ENCODE peak calls at places on chromosomes 7 and 10, in seven cellular contexts. E is HFF-Myc; L is RWPE2; H is fibroblast of mammary gland; Y is activated CD8-positive, alpha-beta T cell treated with anti-CD3 and anti-CD28 coated beads for 36 hours; O is tibial nerve; M is heart left ventricle. J is an unnamed sample.

GRCh38 chr10:25130911-25131310 is 43.9 kb upstream of the GPR158 start:
- DNase-seq in E (no peak), L (no peak), H (peak; percentile 14), Y (no peak), O (no peak), M (no peak), J (peak; percentile 7)

GRCh38 chr7:25314729-25315267 is 86.5 kb upstream of the NPVF start:
- DNase-seq in E (no peak), L (no peak), H (no peak), Y (no peak), O (no peak), M (no peak), J (no peak)

GRCh38 chr7:149144996-149145850 is 2.0 kb upstream of the ZNF398 start:
- DNase-seq in E (no peak), L (no peak), H (no peak), Y (no peak), O (no peak), M (no peak), J (peak; percentile 97)

GRCh38 chr10:619710-620109 is 69.8 kb downstream of the DIP2C start:
- DNase-seq in E (no peak), L (no peak), H (no peak), Y (no peak), O (no peak), M (no peak), J (no peak)

GRCh38 chr7:43572516-43573049 is 10.3 kb upstream of the STK17A start:
- DNase-seq in E (peak; percentile 92), L (peak; percentile 82), H (peak; percentile 100), Y (peak; percentile 66), O (no peak), M (no peak), J (peak; percentile 99)

GRCh38 chr7:74037609-74038008 is 9.6 kb downstream of the ELN start:
- DNase-seq in E (no peak), L (no peak), H (no peak), Y (no peak), O (no peak), M (peak; percentile 69), J (no peak)

GRCh38 chr10:2984682-2985081 is 82.7 kb upstream of the PFKP start:
- DNase-seq in E (no peak), L (no peak), H (no peak), Y (no peak), O (no peak), M (no peak), J (no peak)

GRCh38 chr7:44313016-44313415 is 12.4 kb downstream of the CAMK2B start:
- DNase-seq in E (no peak), L (no peak), H (no peak), Y (no peak), O (no peak), M (no peak), J (no peak)

GRCh38 chr7:70466725-70467364 is 665.1 kb upstream of the GALNT17 start:
- DNase-seq in E (no peak), L (no peak), H (no peak), Y (no peak), O (no peak), M (no peak), J (no peak)

GRCh38 chr10:46251857-46252847 is 34.6 kb upstream of the ANTXRL start:
- DNase-seq in E (no peak), L (no peak), H (no peak), Y (no peak), O (no peak), M (no peak), J (no peak)

GRCh38 chr10:131075218-131075770 is 236.2 kb downstream of the TCERG1L start:
- DNase-seq in E (no peak), L (no peak), H (no peak), Y (no peak), O (no peak), M (no peak), J (no peak)

GRCh38 chr7:124856299-124856888 is 73.2 kb downstream of the POT1 start:
- DNase-seq in E (peak; percentile 16), L (no peak), H (peak; percentile 52), Y (no peak), O (no peak), M (no peak), J (peak; percentile 4)

GRCh38 chr10:111600772-111601171 is 523.9 kb downstream of the ADRA2A start:
- DNase-seq in E (no peak), L (no peak), H (no peak), Y (no peak), O (no peak), M (peak; percentile 47), J (no peak)

GRCh38 chr7:79434098-79434497 is 19.4 kb downstream of the MAGI2 start:
- DNase-seq in E (no peak), L (no peak), H (peak; percentile 87), Y (no peak), O (no peak), M (no peak), J (peak; percentile 80)

GRCh38 chr7:156639426-156640256 is 933 bp upstream of the RNF32 start:
- DNase-seq in E (no peak), L (no peak), H (peak; percentile 5), Y (no peak), O (no peak), M (no peak), J (no peak)

GRCh38 chr7:46319841-46320240 is 398.8 kb upstream of the IGFBP3 start:
- DNase-seq in E (no peak), L (no peak), H (no peak), Y (no peak), O (no peak), M (no peak), J (no peak)

GRCh38 chr7:79714081-79714480 is 260.6 kb upstream of the MAGI2 start:
- DNase-seq in E (no peak), L (no peak), H (no peak), Y (no peak), O (no peak), M (no peak), J (no peak)

GRCh38 chr10:36885746-36886145 is 239.7 kb upstream of the ANKRD30A start:
- DNase-seq in E (no peak), L (no peak), H (no peak), Y (no peak), O (no peak), M (no peak), J (no peak)

GRCh38 chr10:36886303-36886891 is 239.0 kb upstream of the ANKRD30A start:
- DNase-seq in E (no peak), L (no peak), H (no peak), Y (no peak), O (no peak), M (no peak), J (no peak)

DNA sequence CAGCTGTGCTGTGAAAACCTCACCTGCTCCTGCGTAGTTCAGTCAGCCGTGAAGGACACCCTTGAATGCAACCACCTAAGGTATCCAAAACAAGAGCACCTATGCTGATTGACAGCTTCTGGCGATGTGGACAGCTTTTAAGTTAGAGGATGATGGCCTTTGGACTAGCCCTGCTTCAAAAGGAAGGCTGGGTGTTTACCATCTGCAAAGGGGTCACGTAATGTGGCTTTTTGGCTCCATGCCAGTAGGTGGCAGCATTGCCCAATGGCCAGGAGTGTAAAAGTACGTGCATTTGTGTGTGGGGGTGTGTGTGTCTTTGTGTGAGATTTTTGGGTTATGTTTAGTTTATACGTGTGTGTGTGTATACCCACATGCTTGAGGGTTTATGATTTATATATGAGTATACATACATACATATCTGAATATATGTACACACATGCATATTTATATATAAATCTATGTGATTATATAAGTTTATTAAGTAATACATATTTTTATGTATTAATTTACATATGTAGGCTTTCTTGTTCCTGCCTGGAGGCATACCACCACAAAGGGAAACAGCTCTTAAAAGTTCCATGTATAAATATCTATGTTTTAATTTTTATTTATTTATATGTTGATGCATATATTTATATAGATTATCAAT is 236.3 kb upstream of the ANKRD30A start:
- DNase-seq in E (no peak), L (no peak), H (peak; percentile 20), Y (peak; percentile 71), O (no peak), M (no peak), J (peak; percentile 38)
- TF ChIP-seq CTCF in E (no peak), L (peak; percentile 71), H (peak; percentile 17), Y (peak; percentile 70), O (no peak), M (no peak), J (peak; percentile 67)

GRCh38 chr7:33673029-33673700 is 232.2 kb upstream of the BMPER start:
- DNase-seq in E (no peak), L (no peak), H (no peak), Y (no peak), O (no peak), M (no peak), J (no peak)
- TF ChIP-seq CTCF in E (peak; percentile 22), L (no peak), H (no peak), Y (no peak), O (no peak), M (no peak), J (peak; percentile 27)

DNA sequence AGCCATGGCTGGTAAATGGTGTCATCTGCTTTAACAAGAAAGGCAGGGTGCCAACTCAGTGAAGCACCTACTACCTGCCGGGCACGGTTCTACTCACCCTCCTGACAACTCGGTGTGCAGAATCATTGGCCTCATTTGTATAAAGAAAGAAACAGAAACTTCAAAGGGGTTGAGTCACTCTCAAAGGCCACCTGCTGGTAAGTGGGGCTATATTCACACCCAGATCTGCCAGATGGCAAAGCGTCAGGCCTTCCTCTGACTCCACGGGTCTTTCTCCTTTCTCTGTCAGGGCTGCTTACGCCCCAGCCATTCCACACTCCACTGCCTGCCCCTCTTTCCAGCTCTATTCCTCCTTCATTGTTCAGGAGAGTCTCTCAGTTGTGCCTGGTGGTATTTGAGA is 309.2 kb downstream of the GFRA1 start:
- DNase-seq in E (no peak), L (no peak), H (no peak), Y (peak; percentile 4), O (no peak), M (no peak), J (peak; percentile 19)
- TF ChIP-seq CTCF in E (no peak), L (no peak), H (peak; percentile 12), Y (no peak), O (no peak), M (no peak), J (peak; percentile 53)

GRCh38 chr7:143003393-143004051 is 23.4 kb downstream of the OR9A2 start:
- DNase-seq in E (no peak), L (no peak), H (peak; percentile 66), Y (peak; percentile 45), O (no peak), M (no peak), J (peak; percentile 18)

GRCh38 chr7:143000648-143001047 is 26.3 kb downstream of the OR9A2 start:
- DNase-seq in E (no peak), L (no peak), H (no peak), Y (no peak), O (no peak), M (no peak), J (no peak)

GRCh38 chr7:143002856-143003255 is 24.1 kb downstream of the OR9A2 start:
- DNase-seq in E (no peak), L (no peak), H (no peak), Y (no peak), O (no peak), M (no peak), J (no peak)

GRCh38 chr7:142999793-143000192 is 27.1 kb downstream of the OR9A2 start:
- DNase-seq in E (no peak), L (no peak), H (no peak), Y (no peak), O (no peak), M (no peak), J (no peak)

DNA sequence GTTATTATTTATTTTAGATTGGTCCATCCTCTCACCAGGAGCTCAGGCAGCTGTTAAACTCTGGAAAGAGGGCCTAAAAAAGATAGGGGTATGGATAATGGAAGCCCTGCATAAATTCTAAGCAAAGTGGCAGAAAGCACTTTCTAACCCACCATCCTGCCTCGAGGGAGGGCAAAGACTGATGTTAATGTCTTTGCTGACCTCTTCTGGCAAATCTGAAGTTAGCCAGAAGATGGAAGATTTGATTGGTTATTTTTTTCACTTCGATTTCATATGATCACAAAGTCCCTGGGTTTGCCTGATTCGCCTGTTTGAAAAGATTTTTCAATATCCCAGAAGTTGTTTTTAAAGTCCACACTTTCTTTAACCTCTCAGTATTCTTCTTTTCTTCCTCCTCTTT is 24.8 kb downstream of the OR9A2 start:
- DNase-seq in E (no peak), L (no peak), H (peak; percentile 43), Y (peak; percentile 19), O (no peak), M (no peak), J (no peak)
- TF ChIP-seq CTCF in E (peak; percentile 28), L (peak; percentile 52), H (peak; percentile 43), Y (no peak), O (no peak), M (no peak), J (peak; percentile 56)

J was measured in foreskin keratinocyte.